ENCODE peak calls at places on chromosomes 2 and 18, in five cellular contexts. One of them, this sample, is unnamed.

GRCh38 chr2:190051223-190051622 is 11.3 kb downstream of the MSTN start:
- DNase-seq in GDM1: no peak
- DNase-seq in astrocyte of the spinal cord: no peak
- DNase-seq in heart left ventricle: no peak
- DNase-seq in fibroblast of mammary gland: no peak
- DNase-seq in this sample: no peak

GRCh38 chr2:79511320-79511951 is 1.4 kb upstream of the CTNNA2 start:
- DNase-seq in heart left ventricle: no peak
- DNase-seq in fibroblast of mammary gland: peak
- DNase-seq in astrocyte of the spinal cord: peak
- DNase-seq in GDM1: peak
- DNase-seq in this sample: no peak

GRCh38 chr18:14189858-14190257 is 57.6 kb upstream of the ZNF519 start:
- DNase-seq in heart left ventricle: no peak
- DNase-seq in astrocyte of the spinal cord: peak
- DNase-seq in fibroblast of mammary gland: peak
- DNase-seq in GDM1: no peak
- DNase-seq in this sample: no peak

GRCh38 chr2:100425107-100425506 is 7.6 kb upstream of the CHST10 start:
- DNase-seq in heart left ventricle: no peak
- DNase-seq in astrocyte of the spinal cord: no peak
- DNase-seq in GDM1: no peak
- DNase-seq in fibroblast of mammary gland: no peak
- DNase-seq in this sample: no peak

GRCh38 chr2:218217366-218218309 is 649 bp downstream of the ARPC2 start:
- DNase-seq in heart left ventricle: peak
- DNase-seq in fibroblast of mammary gland: no peak
- DNase-seq in GDM1: peak
- DNase-seq in astrocyte of the spinal cord: no peak
- DNase-seq in this sample: peak

GRCh38 chr2:48600204-48600813 is 17.3 kb upstream of the GTF2A1L start:
- DNase-seq in fibroblast of mammary gland: peak
- DNase-seq in astrocyte of the spinal cord: peak
- DNase-seq in heart left ventricle: no peak
- DNase-seq in GDM1: no peak
- DNase-seq in this sample: no peak

GRCh38 chr2:133884739-133885381 is 316.6 kb upstream of the NCKAP5 start:
- DNase-seq in fibroblast of mammary gland: peak
- DNase-seq in GDM1: no peak
- DNase-seq in astrocyte of the spinal cord: peak
- DNase-seq in heart left ventricle: no peak
- DNase-seq in this sample: no peak

GRCh38 chr2:138730497-138731030 is 49.6 kb downstream of the NXPH2 start:
- DNase-seq in astrocyte of the spinal cord: no peak
- DNase-seq in fibroblast of mammary gland: no peak
- DNase-seq in GDM1: no peak
- DNase-seq in heart left ventricle: no peak
- DNase-seq in this sample: no peak

GRCh38 chr2:171347158-171347557 is 86.6 kb downstream of the METTL8 start:
- DNase-seq in astrocyte of the spinal cord: peak
- DNase-seq in fibroblast of mammary gland: no peak
- DNase-seq in heart left ventricle: no peak
- DNase-seq in GDM1: peak
- DNase-seq in this sample: no peak

GRCh38 chr18:36441426-36441870 is 143.9 kb downstream of the FHOD3 start:
- DNase-seq in heart left ventricle: no peak
- DNase-seq in GDM1: no peak
- DNase-seq in astrocyte of the spinal cord: peak
- DNase-seq in fibroblast of mammary gland: no peak
- DNase-seq in this sample: no peak

GRCh38 chr18:26745288-26745975 is 120.1 kb downstream of the AQP4 start:
- DNase-seq in fibroblast of mammary gland: no peak
- DNase-seq in astrocyte of the spinal cord: no peak
- DNase-seq in heart left ventricle: no peak
- DNase-seq in GDM1: no peak
- DNase-seq in this sample: peak

GRCh38 chr18:9419956-9420631 is 55.2 kb upstream of the RALBP1 start:
- DNase-seq in GDM1: no peak
- DNase-seq in fibroblast of mammary gland: peak
- DNase-seq in heart left ventricle: no peak
- DNase-seq in astrocyte of the spinal cord: peak
- DNase-seq in this sample: no peak

GRCh38 chr18:8988262-8988871 is 114.1 kb upstream of the NDUFV2 start:
- DNase-seq in astrocyte of the spinal cord: peak
- DNase-seq in fibroblast of mammary gland: peak
- DNase-seq in heart left ventricle: peak
- DNase-seq in GDM1: peak
- DNase-seq in this sample: peak

GRCh38 chr2:108967757-108968156 is 21.3 kb downstream of the EDAR start:
- DNase-seq in astrocyte of the spinal cord: no peak
- DNase-seq in GDM1: no peak
- DNase-seq in fibroblast of mammary gland: no peak
- DNase-seq in heart left ventricle: no peak
- DNase-seq in this sample: no peak

GRCh38 chr2:151996243-151997003 is 102.4 kb downstream of the CACNB4 start:
- DNase-seq in heart left ventricle: no peak
- DNase-seq in fibroblast of mammary gland: no peak
- DNase-seq in GDM1: no peak
- DNase-seq in astrocyte of the spinal cord: no peak
- DNase-seq in this sample: no peak

GRCh38 chr2:146523218-146523617 is 1321.6 kb upstream of the ACVR2A start:
- DNase-seq in GDM1: no peak
- DNase-seq in fibroblast of mammary gland: peak
- DNase-seq in astrocyte of the spinal cord: peak
- DNase-seq in heart left ventricle: no peak
- DNase-seq in this sample: no peak

GRCh38 chr2:26970928-26971627 is 641 bp downstream of the MAPRE3 start:
- DNase-seq in GDM1: no peak
- DNase-seq in heart left ventricle: peak
- DNase-seq in fibroblast of mammary gland: peak
- DNase-seq in astrocyte of the spinal cord: peak
- DNase-seq in this sample: peak

GRCh38 chr2:182300603-182301002 is 126.2 kb downstream of the PDE1A start:
- DNase-seq in heart left ventricle: no peak
- DNase-seq in astrocyte of the spinal cord: peak
- DNase-seq in GDM1: no peak
- DNase-seq in fibroblast of mammary gland: peak
- DNase-seq in this sample: no peak

GRCh38 chr2:219684721-219685689 is 57.6 kb downstream of the SLC4A3 start:
- DNase-seq in heart left ventricle: peak
- DNase-seq in astrocyte of the spinal cord: peak
- DNase-seq in GDM1: no peak
- DNase-seq in fibroblast of mammary gland: peak
- DNase-seq in this sample: peak

GRCh38 chr2:152421521-152422367 is 86.8 kb downstream of the FMNL2 start:
- DNase-seq in astrocyte of the spinal cord: peak
- DNase-seq in heart left ventricle: peak
- DNase-seq in fibroblast of mammary gland: peak
- DNase-seq in GDM1: peak
- DNase-seq in this sample: peak